ENCODE peak calls at places on chromosomes 16 and 17, in six cellular contexts. One of them, this sample, is unnamed.

GRCh38 chr17:70499067-70499786 is 329.9 kb downstream of the KCNJ2 start:
- DNase-seq in HepG2: no peak
- DNase-seq in endothelial cell of umbilical vein: no peak
- DNase-seq in A549: no peak
- DNase-seq in GM12878: no peak
- DNase-seq in K562: no peak
- DNase-seq in this sample: no peak

GRCh38 chr17:50939795-50940684 is 73.9 kb upstream of the TOB1 start:
- DNase-seq in GM12878: no peak
- DNase-seq in HepG2: peak; percentile 63
- DNase-seq in A549: no peak
- DNase-seq in endothelial cell of umbilical vein: no peak
- DNase-seq in K562: no peak
- DNase-seq in this sample: no peak

GRCh38 chr17:82876602-82877391 is 37.0 kb upstream of the ZNF750 start:
- DNase-seq in endothelial cell of umbilical vein: peak; percentile 79
- DNase-seq in HepG2: peak; percentile 65
- DNase-seq in K562: peak; percentile 81
- DNase-seq in GM12878: no peak
- DNase-seq in A549: no peak
- DNase-seq in this sample: peak; percentile 37

GRCh38 chr16:82062645-82063058 is 27.6 kb downstream of the HSD17B2 start:
- DNase-seq in GM12878: no peak
- DNase-seq in endothelial cell of umbilical vein: no peak
- DNase-seq in HepG2: peak; percentile 66
- DNase-seq in K562: no peak
- DNase-seq in A549: no peak
- DNase-seq in this sample: peak; percentile 43

GRCh38 chr17:56468840-56469239 is 124.7 kb upstream of the NOG start:
- DNase-seq in K562: no peak
- DNase-seq in A549: no peak
- DNase-seq in HepG2: no peak
- DNase-seq in endothelial cell of umbilical vein: no peak
- DNase-seq in GM12878: no peak
- DNase-seq in this sample: no peak

GRCh38 chr17:55660171-55660886 is 62.3 kb downstream of the TMEM100 start:
- DNase-seq in endothelial cell of umbilical vein: peak; percentile 95
- DNase-seq in HepG2: peak; percentile 9
- DNase-seq in A549: no peak
- DNase-seq in K562: no peak
- DNase-seq in GM12878: no peak
- DNase-seq in this sample: peak; percentile 75

GRCh38 chr17:1379208-1379929 is 20.7 kb downstream of the YWHAE start:
- DNase-seq in K562: no peak
- DNase-seq in A549: no peak
- DNase-seq in GM12878: no peak
- DNase-seq in endothelial cell of umbilical vein: no peak
- DNase-seq in HepG2: no peak
- DNase-seq in this sample: no peak

GRCh38 chr16:58022601-58023371 is 2.8 kb upstream of the MMP15 start:
- DNase-seq in GM12878: no peak
- DNase-seq in HepG2: no peak
- DNase-seq in K562: no peak
- DNase-seq in A549: no peak
- DNase-seq in endothelial cell of umbilical vein: peak; percentile 67
- DNase-seq in this sample: no peak

GRCh38 chr17:50923611-50924010 is 57.5 kb upstream of the TOB1 start:
- DNase-seq in K562: no peak
- DNase-seq in endothelial cell of umbilical vein: no peak
- DNase-seq in GM12878: no peak
- DNase-seq in A549: no peak
- DNase-seq in HepG2: no peak
- DNase-seq in this sample: no peak

GRCh38 chr16:87736003-87736382 is 29.8 kb downstream of the KLHDC4 start:
- DNase-seq in HepG2: no peak
- DNase-seq in A549: no peak
- DNase-seq in GM12878: no peak
- DNase-seq in K562: no peak
- DNase-seq in endothelial cell of umbilical vein: no peak
- DNase-seq in this sample: no peak

GRCh38 chr16:85989863-85990643 is 91.1 kb downstream of the IRF8 start:
- DNase-seq in K562: no peak
- DNase-seq in A549: no peak
- DNase-seq in GM12878: no peak
- DNase-seq in endothelial cell of umbilical vein: no peak
- DNase-seq in HepG2: no peak
- DNase-seq in this sample: no peak

GRCh38 chr16:75097941-75098897 is 18.4 kb downstream of the LDHD start:
- DNase-seq in endothelial cell of umbilical vein: no peak
- DNase-seq in A549: no peak
- DNase-seq in GM12878: no peak
- DNase-seq in HepG2: no peak
- DNase-seq in K562: no peak
- DNase-seq in this sample: no peak

GRCh38 chr17:69800870-69801269 is 274.2 kb upstream of the KCNJ16 start:
- DNase-seq in K562: no peak
- DNase-seq in A549: no peak
- DNase-seq in GM12878: no peak
- DNase-seq in HepG2: no peak
- DNase-seq in endothelial cell of umbilical vein: no peak
- DNase-seq in this sample: no peak

GRCh38 chr17:4969551-4970231 is 2.1 kb upstream of the SPAG7 start:
- DNase-seq in GM12878: no peak
- DNase-seq in A549: no peak
- DNase-seq in endothelial cell of umbilical vein: no peak
- DNase-seq in HepG2: peak; percentile 46
- DNase-seq in K562: no peak
- DNase-seq in this sample: peak; percentile 33

GRCh38 chr16:566475-567361 is at the start of gene NHLRC4:
- DNase-seq in K562: peak; percentile 74
- DNase-seq in GM12878: no peak
- DNase-seq in endothelial cell of umbilical vein: peak; percentile 65
- DNase-seq in A549: no peak
- DNase-seq in HepG2: peak; percentile 50
- DNase-seq in this sample: peak; percentile 87

GRCh38 chr17:58329035-58329807 is 626 bp upstream of the TSPOAP1 start:
- DNase-seq in HepG2: peak; percentile 38
- DNase-seq in A549: no peak
- DNase-seq in endothelial cell of umbilical vein: no peak
- DNase-seq in GM12878: peak; percentile 97
- DNase-seq in K562: peak; percentile 59
- DNase-seq in this sample: peak; percentile 98

GRCh38 chr16:29727452-29727851 is 18.3 kb downstream of the C16orf54 start:
- DNase-seq in K562: no peak
- DNase-seq in A549: no peak
- DNase-seq in HepG2: no peak
- DNase-seq in endothelial cell of umbilical vein: no peak
- DNase-seq in GM12878: no peak
- DNase-seq in this sample: no peak

GRCh38 chr17:44355310-44355640 is 8.4 kb downstream of the FAM171A2 start:
- DNase-seq in GM12878: no peak
- DNase-seq in endothelial cell of umbilical vein: no peak
- DNase-seq in HepG2: no peak
- DNase-seq in A549: no peak
- DNase-seq in K562: peak; percentile 9
- DNase-seq in this sample: no peak

GRCh38 chr17:44354582-44355309 is 8.9 kb downstream of the FAM171A2 start:
- DNase-seq in A549: no peak
- DNase-seq in K562: peak; percentile 19
- DNase-seq in endothelial cell of umbilical vein: no peak
- DNase-seq in HepG2: no peak
- DNase-seq in GM12878: no peak
- DNase-seq in this sample: peak; percentile 76

GRCh38 chr17:44351961-44352921 is 7.1 kb downstream of the GRN start:
- DNase-seq in endothelial cell of umbilical vein: no peak
- DNase-seq in HepG2: no peak
- DNase-seq in A549: no peak
- DNase-seq in K562: peak; percentile 8
- DNase-seq in GM12878: no peak
- DNase-seq in this sample: no peak

GRCh38 chr17:44352922-44353655 is 8.0 kb downstream of the GRN start:
- DNase-seq in K562: peak; percentile 23
- DNase-seq in endothelial cell of umbilical vein: no peak
- DNase-seq in HepG2: no peak
- DNase-seq in A549: no peak
- DNase-seq in GM12878: no peak
- DNase-seq in this sample: no peak

DNA sequence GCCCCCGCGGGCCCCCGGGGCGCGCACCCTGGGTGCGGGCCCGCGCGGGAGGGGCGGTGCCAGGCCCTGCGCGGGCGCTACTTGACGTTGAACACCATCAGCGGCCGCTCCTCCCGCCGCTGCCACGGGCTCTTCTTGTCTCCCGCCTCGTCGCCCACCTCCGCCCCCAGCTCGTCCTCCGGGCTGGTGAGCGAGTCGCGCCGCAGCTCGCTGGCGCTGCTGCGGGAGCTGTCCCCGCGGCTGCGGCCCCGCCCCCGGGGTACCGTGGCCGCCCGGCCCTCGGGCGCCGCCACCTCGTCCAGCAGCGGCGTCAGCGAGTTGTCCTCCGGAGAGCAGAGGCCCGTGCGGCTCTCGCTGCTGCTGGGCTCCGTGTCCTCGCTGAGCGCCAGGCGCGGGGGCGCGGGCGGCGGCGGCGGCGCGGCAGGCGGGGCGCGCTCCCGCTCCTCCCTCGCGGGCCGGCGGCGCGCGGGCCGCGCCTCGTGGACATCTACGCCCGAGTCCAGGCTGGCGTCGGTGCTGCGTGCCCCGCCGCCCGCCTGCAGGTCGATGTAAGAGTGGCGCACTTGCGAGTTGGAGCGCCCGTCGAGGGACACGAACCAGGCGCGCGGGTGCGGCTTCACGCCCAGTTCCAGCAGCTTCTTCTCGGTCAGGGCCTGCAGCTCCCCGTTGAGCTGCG is 8.7 kb downstream of the GRN start:
- DNase-seq in A549: no peak
- DNase-seq in HepG2: no peak
- DNase-seq in K562: peak; percentile 16
- DNase-seq in GM12878: no peak
- DNase-seq in endothelial cell of umbilical vein: no peak
- DNase-seq in this sample: no peak
- H3K4me3 ChIP-seq in A549: peak overlapping the region; percentile 42
- H3K4me3 ChIP-seq in HepG2: no peak overlapping the region
- H3K4me3 ChIP-seq in K562: no peak overlapping the region
- H3K4me3 ChIP-seq in GM12878: peak overlapping the region; percentile 27
- H3K4me3 ChIP-seq in endothelial cell of umbilical vein: no peak overlapping the region
- H3K4me3 ChIP-seq in this sample: no peak overlapping the region

DNA sequence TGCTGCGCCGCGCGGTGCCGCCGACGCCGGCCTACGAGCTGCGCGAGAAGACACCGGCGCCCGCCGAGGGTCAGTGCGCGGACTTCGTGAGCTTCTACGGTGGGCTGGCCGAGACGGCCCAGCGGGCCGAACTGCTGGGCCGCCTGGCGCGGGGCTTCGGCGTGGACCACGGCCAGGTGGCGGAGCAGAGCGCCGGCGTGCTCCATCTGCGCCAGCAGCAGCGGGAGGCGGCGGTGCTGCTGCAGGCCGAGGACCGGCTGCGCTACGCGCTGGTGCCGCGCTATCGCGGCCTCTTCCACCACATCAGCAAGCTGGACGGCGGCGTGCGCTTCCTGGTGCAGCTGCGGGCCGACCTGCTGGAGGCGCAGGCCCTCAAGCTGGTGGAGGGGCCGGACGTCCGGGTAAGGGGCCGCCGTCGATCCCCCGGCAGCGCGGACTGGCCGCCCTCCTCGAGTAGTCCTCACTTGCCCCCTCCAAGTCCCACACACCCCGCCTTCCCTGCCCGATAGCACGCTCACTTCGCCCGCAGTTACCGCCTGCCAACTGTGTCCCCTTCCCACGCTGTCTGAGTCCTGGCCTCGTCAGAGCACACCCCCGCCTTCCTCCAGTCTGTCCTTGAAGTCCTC is 470 bp downstream of the MLYCD start:
- DNase-seq in HepG2: no peak
- DNase-seq in endothelial cell of umbilical vein: peak; percentile 75
- DNase-seq in K562: peak; percentile 71
- DNase-seq in A549: peak; percentile 35
- DNase-seq in GM12878: no peak
- DNase-seq in this sample: peak; percentile 84
- TF ChIP-seq MYC in HepG2: no peak
- TF ChIP-seq MYC in endothelial cell of umbilical vein: no peak
- TF ChIP-seq MYC in K562: no peak
- TF ChIP-seq MYC in A549: no peak
- TF ChIP-seq MYC in GM12878: no peak
- TF ChIP-seq MYC in this sample: peak; percentile 53

DNA sequence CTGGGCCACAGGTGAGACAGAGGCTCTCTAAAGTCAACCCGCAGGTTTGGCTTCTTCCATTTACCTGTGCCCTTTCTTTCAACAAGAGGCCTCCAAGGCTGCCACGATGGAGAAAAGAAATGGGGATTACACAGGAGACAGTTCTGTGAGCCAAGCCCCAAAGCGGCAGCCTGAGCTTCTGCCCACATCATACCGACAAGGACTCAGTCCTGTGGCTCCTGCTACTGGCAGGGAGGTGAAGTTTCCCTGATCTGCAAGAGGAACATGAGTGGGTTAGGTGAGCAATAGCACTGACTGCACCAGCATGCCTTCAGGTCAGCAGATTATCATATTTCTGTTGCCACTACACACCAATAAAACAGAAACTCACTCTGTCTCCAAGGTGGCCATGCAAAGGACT is 800.0 kb downstream of the KCNJ18 start:
- DNase-seq in K562: no peak
- DNase-seq in endothelial cell of umbilical vein: no peak
- DNase-seq in A549: no peak
- DNase-seq in GM12878: no peak
- DNase-seq in HepG2: no peak
- DNase-seq in this sample: peak; percentile 7
- TF ChIP-seq MAX in K562: no peak
- TF ChIP-seq MAX in endothelial cell of umbilical vein: no peak
- TF ChIP-seq MAX in A549: no peak
- TF ChIP-seq MAX in GM12878: no peak
- TF ChIP-seq MAX in HepG2: no peak
- TF ChIP-seq MAX in this sample: no peak

DNA sequence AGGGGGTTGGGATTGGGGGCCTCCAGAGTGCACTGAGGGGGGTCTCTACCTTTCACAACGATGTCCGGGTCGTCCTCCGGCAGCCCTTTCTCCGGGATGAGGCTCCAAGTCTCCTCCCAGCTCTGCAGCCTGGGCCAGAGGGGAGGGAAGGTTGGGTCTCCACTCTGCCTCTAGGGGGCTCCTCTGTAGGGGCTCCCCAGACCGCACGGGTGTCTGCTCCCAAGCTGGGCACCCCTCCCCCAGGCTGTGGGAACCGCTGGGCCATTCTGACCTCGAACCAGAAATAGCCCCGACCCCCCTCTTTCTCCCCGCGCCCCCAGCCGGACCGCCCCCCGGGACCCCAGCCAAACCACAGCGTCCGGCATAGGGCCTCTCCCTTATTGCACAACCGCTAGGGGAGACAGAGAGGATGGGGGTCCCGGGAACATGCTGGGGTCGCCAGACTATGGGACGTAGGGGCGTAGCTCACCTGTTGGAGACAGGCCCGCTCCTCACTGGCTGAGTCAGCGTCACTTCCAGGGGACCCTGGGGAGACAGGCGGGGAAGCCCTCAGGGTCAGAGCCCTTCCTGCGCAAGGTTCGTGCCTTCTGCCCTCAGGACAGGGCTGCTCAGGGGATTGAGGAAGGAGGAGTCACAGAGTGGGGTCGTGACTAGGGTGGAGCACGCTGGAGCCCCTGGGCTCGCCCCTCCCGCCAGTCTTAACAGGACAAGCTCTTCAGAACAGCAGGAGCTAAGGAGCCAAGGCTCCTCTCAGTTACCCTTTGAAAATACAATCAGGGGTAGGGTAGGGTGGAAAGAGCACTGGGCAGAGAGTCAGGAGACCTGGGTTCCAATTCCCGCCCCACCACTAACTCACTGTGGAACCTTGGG is 2.7 kb downstream of the PLEKHH3 start:
- DNase-seq in HepG2: peak; percentile 48
- DNase-seq in A549: peak; percentile 66
- DNase-seq in K562: peak; percentile 84
- DNase-seq in endothelial cell of umbilical vein: peak; percentile 18
- DNase-seq in GM12878: no peak
- DNase-seq in this sample: peak; percentile 77
- H3K4me3 ChIP-seq in HepG2: no peak overlapping the region
- H3K4me3 ChIP-seq in A549: peak overlapping the region; percentile 87
- H3K4me3 ChIP-seq in K562: peak overlapping the region; percentile 7
- H3K4me3 ChIP-seq in endothelial cell of umbilical vein: no peak overlapping the region
- H3K4me3 ChIP-seq in GM12878: peak overlapping the region; percentile 98
- H3K4me3 ChIP-seq in this sample: peak overlapping the region; percentile 36

This sample was measured in NB4.